ENCODE peak calls at places on chromosomes 13 and 19, in four cellular contexts. I, O, A and V are unnamed samples.

GRCh38 chr19:55449469-55449868 is 6.4 kb upstream of the SHISA7 start:
- DNase-seq in O (peak), I (no peak), A (no peak), V (no peak)

GRCh38 chr13:51549050-51549449 is 35.2 kb upstream of the WDFY2 start:
- DNase-seq in O (no peak), A (peak), I (no peak), V (no peak)

GRCh38 chr19:15672580-15673175 is at the start of gene CYP4F12:
- DNase-seq in A (peak), O (no peak), I (no peak), V (peak)

GRCh38 chr13:48660356-48661076 is 6.8 kb downstream of the CYSLTR2 start:
- DNase-seq in O (no peak), A (no peak), I (no peak), V (no peak)

GRCh38 chr19:1252221-1252817 is 3.9 kb downstream of the MIDN start:
- DNase-seq in A (peak), O (no peak), I (peak), V (peak)

GRCh38 chr19:11145147-11145924 is 10.2 kb downstream of the SPC24 start:
- DNase-seq in A (no peak), I (no peak), O (no peak), V (no peak)

GRCh38 chr19:447816-448546 is 12.9 kb downstream of the SHC2 start:
- DNase-seq in I (no peak), A (no peak), O (no peak), V (no peak)

GRCh38 chr19:15104411-15104810 is 2.8 kb upstream of the SYDE1 start:
- DNase-seq in I (no peak), A (no peak), O (no peak), V (no peak)

GRCh38 chr13:51746802-51747201 is 57.2 kb downstream of the DHRS12 start:
- DNase-seq in I (no peak), O (no peak), A (no peak), V (no peak)

DNA sequence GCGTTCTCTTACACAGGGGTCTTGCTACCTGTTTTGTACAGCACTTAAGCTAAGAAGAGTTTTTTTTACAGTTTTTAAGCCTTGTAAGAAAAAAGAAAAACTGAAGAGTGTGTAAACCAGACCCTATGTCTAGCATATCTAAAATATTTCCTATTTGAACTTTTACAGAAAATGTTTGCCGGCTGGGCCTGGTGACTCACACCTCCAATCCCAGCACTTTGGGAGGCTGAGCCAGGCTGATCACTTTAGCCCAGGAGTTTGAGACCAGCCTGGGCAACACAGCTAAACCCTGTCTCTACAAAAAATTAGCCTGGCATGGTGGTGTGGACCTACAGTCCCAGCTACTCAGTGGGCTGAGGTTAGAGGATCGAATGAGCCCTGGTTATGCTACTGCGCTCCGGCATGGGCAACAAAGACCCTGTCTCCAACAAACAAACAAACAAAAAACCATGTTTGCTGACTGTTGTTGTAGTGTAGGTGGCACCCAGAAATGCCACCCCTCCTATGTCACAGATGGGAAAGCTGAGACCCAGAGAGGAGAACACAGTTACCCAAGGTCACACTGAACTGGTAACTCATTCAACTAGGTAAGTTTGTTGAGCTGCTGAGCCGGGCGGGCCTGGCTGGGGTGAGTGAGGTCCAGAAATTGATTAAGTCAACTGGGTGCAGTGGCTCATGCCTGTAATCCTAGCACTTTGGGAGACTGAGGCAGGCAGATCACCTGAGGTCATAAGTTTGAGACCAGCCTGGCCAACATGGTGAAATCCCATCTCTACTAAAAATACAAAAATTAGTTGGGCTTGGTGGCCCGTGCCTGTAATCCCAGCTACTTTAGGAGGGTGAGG is 1.9 kb upstream of the VASP start:
- DNase-seq in O (no peak), A (no peak), I (peak), V (no peak)
- H3K4me3 ChIP-seq in O (no peak), A (no peak), I (no peak), V (no peak)

GRCh38 chr19:50967924-50968708 is 1.3 kb downstream of the KLK6 start:
- DNase-seq in A (no peak), O (peak), I (no peak), V (no peak)
- TF ChIP-seq CTCF in A (no peak), O (no peak), I (no peak), V (no peak)

DNA sequence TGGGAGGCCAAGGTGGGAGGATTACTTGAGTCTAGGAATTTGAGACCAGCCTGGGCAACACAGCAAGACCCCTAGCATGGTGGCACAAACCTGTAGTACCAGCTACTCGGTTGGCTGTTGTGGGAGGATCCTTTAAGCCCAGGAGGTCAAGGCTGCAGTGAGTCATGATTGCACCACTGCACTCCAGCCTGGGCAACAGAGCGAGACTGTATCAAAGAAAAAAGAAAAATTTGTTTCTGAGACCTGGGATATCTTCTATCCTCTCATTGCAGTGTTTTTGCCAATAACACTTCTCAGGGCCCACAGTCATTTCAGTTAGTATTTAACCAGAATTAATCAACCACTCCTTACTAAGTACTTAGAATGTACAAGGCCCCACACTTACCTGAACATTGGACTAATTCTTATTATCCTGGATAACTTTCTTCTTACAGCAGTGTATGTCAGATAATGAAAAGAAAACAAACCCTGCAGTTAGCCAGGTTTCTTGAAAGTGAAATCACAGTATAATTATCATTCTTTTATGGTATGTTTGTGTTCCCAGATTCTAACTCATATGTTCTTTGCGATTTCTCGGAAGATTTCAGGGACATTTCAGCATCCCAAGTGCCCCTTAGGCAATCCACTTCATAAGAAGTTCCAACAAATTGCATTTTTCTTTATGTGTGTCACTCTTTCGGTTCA is 75.6 kb upstream of the KLF5 start:
- DNase-seq in O (no peak), A (no peak), I (peak), V (peak)
- H3K4me3 ChIP-seq in O (no peak), A (no peak), I (no peak), V (no peak)

DNA sequence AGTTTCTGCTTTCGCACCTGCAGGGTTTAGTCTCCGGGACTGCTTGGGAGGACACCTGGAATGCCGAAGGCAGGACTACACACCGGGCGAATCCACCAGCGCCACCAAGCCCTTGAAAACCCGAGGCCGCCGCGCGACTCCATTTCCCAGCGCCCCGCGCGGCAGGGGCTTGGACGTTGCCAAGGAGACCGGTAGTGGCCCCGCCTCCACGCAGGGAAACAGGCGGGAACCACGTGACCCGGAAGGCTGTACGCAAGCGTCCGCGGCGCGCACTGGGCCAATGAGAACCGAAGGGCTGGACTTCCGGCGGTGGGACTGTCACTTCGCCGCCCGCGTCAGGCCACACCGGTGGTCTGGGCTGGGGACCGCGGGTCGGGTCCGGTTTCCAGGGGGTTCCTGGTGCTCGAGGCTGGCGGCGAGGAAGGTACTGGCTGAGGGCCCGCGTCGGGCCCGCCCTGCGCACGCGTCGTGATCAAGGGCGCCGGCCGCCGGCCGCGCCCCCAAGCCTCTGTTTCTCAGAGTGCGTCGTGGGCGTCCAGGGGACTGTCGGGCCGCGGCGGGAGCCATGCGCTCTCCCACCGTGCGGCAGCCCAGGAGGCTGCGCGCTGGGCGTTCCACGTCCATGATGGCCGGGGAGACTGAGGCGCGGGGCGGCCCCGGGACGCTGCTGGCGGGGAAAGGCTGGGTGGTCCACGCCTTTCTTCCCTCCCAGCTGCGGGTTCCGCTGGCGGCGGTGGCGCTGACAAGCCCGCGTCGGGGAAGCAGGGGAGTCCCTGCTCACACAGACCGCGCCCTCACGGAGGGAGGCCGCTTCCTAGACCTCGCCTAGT is at the start of gene ZNF324:
- DNase-seq in A (peak), I (peak), O (peak), V (peak)
- TF ChIP-seq CTCF in A (no peak), I (no peak), O (no peak), V (no peak)

GRCh38 chr19:19409235-19410030 is 4.0 kb downstream of the GATAD2A start:
- DNase-seq in A (no peak), O (peak), I (no peak), V (no peak)
- H3K4me3 ChIP-seq in A (no peak), O (no peak), I (no peak), V (no peak)

DNA sequence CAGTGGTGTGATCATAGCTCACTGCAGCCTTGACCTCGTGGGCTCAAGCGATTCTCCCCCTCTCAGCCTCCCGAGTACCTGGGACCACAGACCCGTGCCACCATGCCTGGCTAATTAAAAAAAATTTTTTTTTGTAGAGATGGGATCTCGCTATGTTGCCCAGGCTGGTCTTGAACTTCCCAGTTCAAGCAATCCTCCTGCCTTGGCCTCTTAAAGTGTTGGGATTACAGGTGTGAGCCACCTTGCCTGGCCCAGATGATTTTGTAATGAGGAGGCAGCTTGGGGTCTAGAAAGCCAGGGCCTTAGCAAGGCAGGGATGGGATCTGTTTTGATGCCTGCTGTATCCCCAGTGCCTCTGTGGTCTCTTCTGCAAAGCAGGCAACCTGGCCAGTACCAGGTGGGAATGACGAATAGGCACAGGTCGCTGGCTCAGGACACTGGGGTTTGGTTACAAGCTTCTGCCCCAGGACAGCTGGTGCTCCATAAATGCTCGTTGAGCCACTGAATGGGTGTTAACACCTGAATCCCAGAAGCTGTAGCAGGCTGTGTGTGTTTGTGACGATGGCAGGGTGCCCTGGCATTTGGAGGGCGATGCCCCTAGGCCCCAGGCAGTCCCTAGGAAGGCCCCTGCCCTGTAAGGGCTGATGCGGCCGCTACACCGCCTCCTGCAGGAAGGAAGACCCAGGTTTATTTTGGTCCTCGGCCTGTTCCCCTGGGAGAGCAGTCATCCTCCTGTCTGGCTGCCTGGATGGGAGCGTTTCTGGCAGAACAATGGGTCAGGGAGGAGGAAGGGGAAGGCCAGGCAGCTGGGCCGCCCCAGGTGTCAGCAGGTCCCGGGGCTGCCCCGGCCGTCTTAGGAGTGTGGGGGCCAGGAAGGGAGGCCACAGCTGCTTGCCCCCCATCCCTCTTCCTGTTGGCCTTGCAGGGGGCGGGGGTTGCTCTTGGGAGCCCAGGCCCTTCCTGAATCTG is 8.6 kb downstream of the TNFAIP8L1 start:
- DNase-seq in A (no peak), O (no peak), I (peak), V (peak)
- TF ChIP-seq CTCF in A (no peak), O (peak), I (peak), V (peak)